ENCODE peak calls at places on chromosomes 3 and 15, in five cellular contexts. S is colonic mucosa; C is activated naive CD4-positive, alpha-beta T cell treated with anti-CD3 and anti-CD28 coated beads, Interleukin-2, amount 10 ng/mL, durations not matched to agents 7 days and 5 days; A is activated T-cell treated with anti-CD3 and anti-CD28 coated beads for 1 hour; R is stimulated activated CD8-positive, alpha-beta memory T cell treated with anti-CD3 and anti-CD28 coated beads, Interleukin-4, amount 100 ng/mL, for 4 hours. W is an unnamed sample.

GRCh38 chr3:113249111-113249510 is 37.8 kb downstream of the BOC start:
- DNase-seq in C (no peak), R (no peak), S (no peak), A (no peak), W (no peak)

GRCh38 chr3:29683306-29683993 is 402.6 kb downstream of the RBMS3 start:
- DNase-seq in R (no peak), A (no peak), C (no peak), S (no peak), W (no peak)

GRCh38 chr3:187519428-187519890 is 150.7 kb downstream of the SST start:
- DNase-seq in S (no peak), R (no peak), A (no peak), C (no peak), W (no peak)

GRCh38 chr3:172040078-172040975 is 949 bp downstream of the FNDC3B start:
- DNase-seq in R (peak), S (peak), A (peak), C (peak), W (peak)

GRCh38 chr15:88440021-88440420 is 27.2 kb downstream of the MRPL46 start:
- DNase-seq in R (no peak), A (no peak), S (no peak), C (no peak), W (no peak)

GRCh38 chr15:22262613-22263020 is 182.3 kb downstream of the OR4M2 start:
- DNase-seq in S (no peak), R (peak), C (no peak), A (peak), W (no peak)

GRCh38 chr3:151384741-151385174 is at the start of gene P2RY12:
- DNase-seq in S (no peak), A (no peak), R (no peak), C (no peak), W (no peak)

GRCh38 chr3:152769523-152769922 is 65.4 kb upstream of the P2RY1 start:
- DNase-seq in S (no peak), A (no peak), R (no peak), C (no peak), W (no peak)

GRCh38 chr3:126885425-126885824 is 97.5 kb upstream of the PLXNA1 start:
- DNase-seq in A (no peak), C (no peak), S (no peak), R (no peak), W (no peak)

GRCh38 chr3:127542441-127542952 is 48.0 kb downstream of the TPRA1 start:
- DNase-seq in C (no peak), A (no peak), R (no peak), S (peak), W (no peak)

GRCh38 chr15:67396109-67396508 is 124.8 kb upstream of the C15orf61 start:
- DNase-seq in R (no peak), A (no peak), C (no peak), S (no peak), W (no peak)

GRCh38 chr15:47364671-47365141 is 352.6 kb upstream of the SEMA6D start:
- DNase-seq in R (no peak), C (no peak), A (no peak), S (no peak), W (no peak)

GRCh38 chr15:62757535-62757934 is 285.0 kb upstream of the TPM1 start:
- DNase-seq in S (no peak), C (no peak), A (no peak), R (no peak), W (no peak)

GRCh38 chr15:69035918-69036258 is 21.4 kb downstream of the NOX5 start:
- DNase-seq in A (no peak), C (no peak), S (no peak), R (no peak), W (no peak)

GRCh38 chr3:49673715-49674490 is at the start of gene APEH:
- DNase-seq in C (peak), A (peak), S (peak), R (peak), W (peak)

GRCh38 chr3:61524933-61525332 is 36.4 kb upstream of the PTPRG start:
- DNase-seq in S (no peak), C (no peak), A (no peak), R (no peak), W (no peak)

GRCh38 chr15:69508659-69509058 is 56.0 kb downstream of the RPLP1 start:
- DNase-seq in S (no peak), R (no peak), A (no peak), C (no peak), W (no peak)

GRCh38 chr15:93030430-93031102 is 58.4 kb downstream of the RGMA start:
- DNase-seq in A (peak), S (peak), R (peak), C (peak), W (peak)

GRCh38 chr3:153073636-153074035 is 88.4 kb upstream of the RAP2B start:
- DNase-seq in A (no peak), C (no peak), S (no peak), R (no peak), W (no peak)

GRCh38 chr3:120344349-120344748 is 4.8 kb downstream of the LRRC58 start:
- DNase-seq in S (no peak), R (no peak), A (no peak), C (no peak), W (no peak)